ENCODE peak calls at places on chromosomes 4 and X, in ten cellular contexts. N is sigmoid colon, R is MCF 10A, E is pancreas, S is kidney epithelial cell, I is GM12864, P is mesothelial cell of epicardium, L is GM12865, Z is cardiac muscle cell, B is colonic mucosa. F is an unnamed sample.
A peak's percentile ranks its signal among the peaks of the same experiment; 100 is the strongest.

GRCh38 chr4:158020175-158020574 is 152.7 kb downstream of the GASK1B start:
- DNase-seq in N (peak; percentile 80), R (peak; percentile 75), E (no peak), S (peak; percentile 85), I (no peak), P (no peak), L (no peak), Z (peak; percentile 90), B (peak; percentile 36), F (peak; percentile 69)

GRCh38 chr4:106796866-106797265 is 239.2 kb downstream of the DKK2 start:
- DNase-seq in N (no peak), R (no peak), E (no peak), S (no peak), I (no peak), P (no peak), L (no peak), Z (no peak), B (no peak), F (peak; percentile 4)

GRCh38 chr4:2266181-2266580 is 4.3 kb upstream of the MXD4 start:
- DNase-seq in N (peak; percentile 87), R (peak; percentile 28), E (peak; percentile 47), S (no peak), I (no peak), P (no peak), L (no peak), Z (peak; percentile 58), B (peak; percentile 55), F (no peak)

GRCh38 chr4:167111622-167112021 is 122.7 kb downstream of the SPOCK3 start:
- DNase-seq in N (no peak), R (peak; percentile 27), E (no peak), S (peak; percentile 68), I (no peak), P (no peak), L (no peak), Z (no peak), B (no peak), F (no peak)

GRCh38 chrX:103157511-103158316 is 57.2 kb upstream of the BEX4 start:
- DNase-seq in N (no peak), R (peak; percentile 59), E (no peak), S (no peak), I (no peak), P (no peak), L (peak; percentile 11), Z (peak; percentile 72), B (peak; percentile 40), F (peak; percentile 20)

GRCh38 chr4:108058685-108059440 is 69.2 kb downstream of the HADH start:
- DNase-seq in N (no peak), R (peak; percentile 55), E (no peak), S (no peak), I (no peak), P (no peak), L (no peak), Z (peak; percentile 7), B (no peak), F (peak; percentile 87)

GRCh38 chrX:74232859-74233258 is 71.1 kb upstream of the ZCCHC13 start:
- DNase-seq in N (no peak), R (peak; percentile 81), E (no peak), S (no peak), I (no peak), P (no peak), L (peak; percentile 4), Z (peak; percentile 51), B (no peak), F (peak; percentile 33)

GRCh38 chr4:77881460-77882295 is 19.0 kb downstream of the MRPL1 start:
- DNase-seq in N (no peak), R (peak; percentile 48), E (no peak), S (no peak), I (no peak), P (no peak), L (no peak), Z (peak; percentile 39), B (peak; percentile 35), F (no peak)

GRCh38 chr4:144820115-144820514 is 174.2 kb downstream of the HHIP start:
- DNase-seq in N (no peak), R (no peak), E (no peak), S (no peak), I (no peak), P (no peak), L (no peak), Z (peak; percentile 85), B (no peak), F (peak; percentile 21)

GRCh38 chr4:2937146-2937857 is 25.9 kb downstream of the NOP14 start:
- DNase-seq in N (peak; percentile 66), R (peak; percentile 89), E (peak; percentile 4), S (no peak), I (no peak), P (peak; percentile 18), L (peak; percentile 85), Z (no peak), B (no peak), F (no peak)

GRCh38 chrX:15853586-15854079 is 980 bp downstream of the AP1S2 start:
- DNase-seq in N (no peak), R (peak; percentile 11), E (no peak), S (no peak), I (no peak), P (no peak), L (peak; percentile 13), Z (peak; percentile 4), B (no peak), F (no peak)

GRCh38 chr4:158314756-158315487 is 104.6 kb downstream of the TMEM144 start:
- DNase-seq in N (no peak), R (peak; percentile 90), E (no peak), S (peak; percentile 49), I (no peak), P (no peak), L (no peak), Z (peak; percentile 91), B (no peak), F (peak; percentile 97)

GRCh38 chr4:71860643-71861042 is 76.8 kb upstream of the GC start:
- DNase-seq in N (no peak), R (peak; percentile 39), E (no peak), S (no peak), I (no peak), P (no peak), L (no peak), Z (no peak), B (no peak), F (no peak)

GRCh38 chr4:107997001-107997788 is 7.5 kb downstream of the HADH start:
- DNase-seq in N (peak; percentile 84), R (no peak), E (no peak), S (no peak), I (no peak), P (no peak), L (no peak), Z (no peak), B (no peak), F (peak; percentile 90)

GRCh38 chrX:40543661-40544328 is 37.0 kb upstream of the ATP6AP2 start:
- DNase-seq in N (no peak), R (peak; percentile 53), E (no peak), S (peak; percentile 26), I (peak; percentile 10), P (no peak), L (peak; percentile 49), Z (peak; percentile 65), B (no peak), F (peak; percentile 35)

GRCh38 chr4:81135501-81135900 is 79.5 kb downstream of the PRKG2 start:
- DNase-seq in N (no peak), R (peak; percentile 19), E (no peak), S (no peak), I (no peak), P (no peak), L (no peak), Z (peak; percentile 41), B (no peak), F (no peak)

GRCh38 chr4:36046026-36046425 is 198.3 kb downstream of the ARAP2 start:
- DNase-seq in N (no peak), R (no peak), E (no peak), S (no peak), I (no peak), P (no peak), L (no peak), Z (no peak), B (no peak), F (no peak)

GRCh38 chrX:147570483-147570882 is 341.2 kb upstream of the FMR1 start:
- DNase-seq in N (no peak), R (peak; percentile 12), E (no peak), S (no peak), I (no peak), P (no peak), L (no peak), Z (no peak), B (no peak), F (no peak)
- TF ChIP-seq CTCF in N (no peak), R (peak; percentile 15), E (no peak), S (no peak), I (no peak), P (no peak), L (no peak), Z (no peak), B (no peak), F (no peak)

GRCh38 chrX:67697452-67697851 is 153.6 kb downstream of the AR start:
- DNase-seq in N (no peak), R (no peak), E (no peak), S (no peak), I (no peak), P (no peak), L (no peak), Z (no peak), B (no peak), F (no peak)

GRCh38 chrX:67700607-67701006 is 156.8 kb downstream of the AR start:
- DNase-seq in N (no peak), R (no peak), E (no peak), S (no peak), I (no peak), P (no peak), L (no peak), Z (no peak), B (no peak), F (no peak)
- TF ChIP-seq CTCF in N (no peak), R (no peak), E (no peak), S (no peak), I (no peak), P (no peak), L (no peak), Z (no peak), B (no peak), F (no peak)

DNA sequence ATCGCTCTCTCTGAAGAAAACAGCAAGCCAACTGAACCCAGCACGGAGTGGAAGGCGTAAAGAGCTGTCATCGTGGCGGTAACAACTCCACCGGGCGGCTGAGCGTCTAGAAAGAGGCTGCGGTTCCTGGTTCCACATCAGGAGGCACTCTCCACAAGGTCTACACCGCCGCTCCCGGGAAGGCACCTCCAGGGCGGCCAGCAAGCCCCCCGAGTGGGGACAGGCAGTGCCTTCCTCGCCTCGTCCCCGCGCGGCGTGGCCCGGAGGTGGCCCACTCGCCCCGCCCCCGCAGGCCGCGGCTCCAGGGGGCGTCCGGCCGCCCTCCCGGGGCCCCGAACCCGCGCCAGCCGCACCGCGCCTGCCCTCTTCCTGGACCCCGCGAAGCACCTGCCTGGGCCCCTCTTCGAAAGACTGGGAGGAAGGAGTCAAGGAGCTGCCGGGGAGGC is 747 bp downstream of the KLHL8 start:
- DNase-seq in N (peak; percentile 69), R (peak; percentile 44), E (peak; percentile 57), S (no peak), I (peak; percentile 18), P (peak; percentile 25), L (peak; percentile 69), Z (peak; percentile 57), B (peak; percentile 68), F (peak; percentile 25)
- TF ChIP-seq CTCF in N (no peak), R (peak; percentile 2), E (no peak), S (peak; percentile 25), I (peak; percentile 41), P (no peak), L (peak; percentile 17), Z (peak; percentile 20), B (no peak), F (peak; percentile 52)

GRCh38 chr4:125244848-125245450 is 69.8 kb upstream of the FAT4 start:
- DNase-seq in N (no peak), R (peak; percentile 27), E (no peak), S (no peak), I (no peak), P (no peak), L (no peak), Z (peak; percentile 57), B (no peak), F (peak; percentile 10)
- TF ChIP-seq CTCF in N (no peak), R (peak; percentile 44), E (no peak), S (peak; percentile 25), I (no peak), P (peak; percentile 42), L (no peak), Z (peak; percentile 42), B (no peak), F (peak; percentile 78)

F was measured in HFFc6.